ENCODE peak calls at places on chromosomes 4 and X, in seven cellular contexts. One of them, this sample, is unnamed.

GRCh38 chrX:66914082-66914481 is 275.2 kb upstream of the EDA2R start:
- DNase-seq in aorta: no peak
- DNase-seq in heart left ventricle: no peak
- DNase-seq in lower lobe of right lung: no peak
- DNase-seq in lung: peak; percentile 48
- DNase-seq in CD4-positive, alpha-beta memory T cell: no peak
- DNase-seq in CD8-positive, alpha-beta memory T cell: no peak
- DNase-seq in this sample: peak; percentile 22

GRCh38 chrX:22616867-22617266 is 344.2 kb downstream of the CBLL2 start:
- DNase-seq in aorta: no peak
- DNase-seq in heart left ventricle: no peak
- DNase-seq in lower lobe of right lung: no peak
- DNase-seq in lung: no peak
- DNase-seq in CD4-positive, alpha-beta memory T cell: no peak
- DNase-seq in CD8-positive, alpha-beta memory T cell: no peak
- DNase-seq in this sample: no peak

GRCh38 chr4:150248181-150248580 is 169.9 kb downstream of the DCLK2 start:
- DNase-seq in aorta: no peak
- DNase-seq in heart left ventricle: no peak
- DNase-seq in lower lobe of right lung: no peak
- DNase-seq in lung: no peak
- DNase-seq in CD4-positive, alpha-beta memory T cell: no peak
- DNase-seq in CD8-positive, alpha-beta memory T cell: no peak
- DNase-seq in this sample: no peak

GRCh38 chr4:44927361-44928061 is 201.2 kb upstream of the GNPDA2 start:
- DNase-seq in aorta: no peak
- DNase-seq in heart left ventricle: no peak
- DNase-seq in lower lobe of right lung: no peak
- DNase-seq in lung: no peak
- DNase-seq in CD4-positive, alpha-beta memory T cell: no peak
- DNase-seq in CD8-positive, alpha-beta memory T cell: no peak
- DNase-seq in this sample: no peak

GRCh38 chrX:128862557-128862956 is 660.7 kb downstream of the SMARCA1 start:
- DNase-seq in aorta: no peak
- DNase-seq in heart left ventricle: no peak
- DNase-seq in lower lobe of right lung: no peak
- DNase-seq in lung: no peak
- DNase-seq in CD4-positive, alpha-beta memory T cell: no peak
- DNase-seq in CD8-positive, alpha-beta memory T cell: no peak
- DNase-seq in this sample: no peak

GRCh38 chr4:48979897-48980579 is 6.0 kb upstream of the CWH43 start:
- DNase-seq in aorta: no peak
- DNase-seq in heart left ventricle: no peak
- DNase-seq in lower lobe of right lung: no peak
- DNase-seq in lung: no peak
- DNase-seq in CD4-positive, alpha-beta memory T cell: no peak
- DNase-seq in CD8-positive, alpha-beta memory T cell: no peak
- DNase-seq in this sample: no peak

GRCh38 chr4:21476753-21477152 is 471.8 kb downstream of the KCNIP4 start:
- DNase-seq in aorta: no peak
- DNase-seq in heart left ventricle: no peak
- DNase-seq in lower lobe of right lung: no peak
- DNase-seq in lung: no peak
- DNase-seq in CD4-positive, alpha-beta memory T cell: no peak
- DNase-seq in CD8-positive, alpha-beta memory T cell: no peak
- DNase-seq in this sample: no peak

GRCh38 chr4:76589402-76589801 is 154.4 kb downstream of the SHROOM3 start:
- DNase-seq in aorta: no peak
- DNase-seq in heart left ventricle: no peak
- DNase-seq in lower lobe of right lung: no peak
- DNase-seq in lung: peak; percentile 45
- DNase-seq in CD4-positive, alpha-beta memory T cell: no peak
- DNase-seq in CD8-positive, alpha-beta memory T cell: no peak
- DNase-seq in this sample: no peak

GRCh38 chr4:28490669-28491068 is 1630.0 kb downstream of the STIM2 start:
- DNase-seq in aorta: no peak
- DNase-seq in heart left ventricle: no peak
- DNase-seq in lower lobe of right lung: no peak
- DNase-seq in lung: no peak
- DNase-seq in CD4-positive, alpha-beta memory T cell: no peak
- DNase-seq in CD8-positive, alpha-beta memory T cell: no peak
- DNase-seq in this sample: no peak

GRCh38 chrX:139720979-139721378 is 13.0 kb upstream of the MCF2 start:
- DNase-seq in aorta: no peak
- DNase-seq in heart left ventricle: no peak
- DNase-seq in lower lobe of right lung: no peak
- DNase-seq in lung: no peak
- DNase-seq in CD4-positive, alpha-beta memory T cell: no peak
- DNase-seq in CD8-positive, alpha-beta memory T cell: no peak
- DNase-seq in this sample: no peak

GRCh38 chr4:122977103-122977502 is 54.7 kb upstream of the NUDT6 start:
- DNase-seq in aorta: no peak
- DNase-seq in heart left ventricle: no peak
- DNase-seq in lower lobe of right lung: no peak
- DNase-seq in lung: no peak
- DNase-seq in CD4-positive, alpha-beta memory T cell: no peak
- DNase-seq in CD8-positive, alpha-beta memory T cell: no peak
- DNase-seq in this sample: no peak

GRCh38 chr4:145736241-145736831 is 56.4 kb downstream of the C4orf51 start:
- DNase-seq in aorta: peak; percentile 81
- DNase-seq in heart left ventricle: peak; percentile 72
- DNase-seq in lower lobe of right lung: peak; percentile 63
- DNase-seq in lung: peak; percentile 76
- DNase-seq in CD4-positive, alpha-beta memory T cell: no peak
- DNase-seq in CD8-positive, alpha-beta memory T cell: no peak
- DNase-seq in this sample: peak; percentile 75

GRCh38 chrX:110733166-110733565 is 62.5 kb downstream of the CHRDL1 start:
- DNase-seq in aorta: no peak
- DNase-seq in heart left ventricle: no peak
- DNase-seq in lower lobe of right lung: no peak
- DNase-seq in lung: no peak
- DNase-seq in CD4-positive, alpha-beta memory T cell: no peak
- DNase-seq in CD8-positive, alpha-beta memory T cell: no peak
- DNase-seq in this sample: no peak

GRCh38 chr4:162163892-162164759 is at the start of gene FSTL5:
- DNase-seq in aorta: no peak
- DNase-seq in heart left ventricle: peak; percentile 9
- DNase-seq in lower lobe of right lung: peak; percentile 70
- DNase-seq in lung: peak; percentile 51
- DNase-seq in CD4-positive, alpha-beta memory T cell: no peak
- DNase-seq in CD8-positive, alpha-beta memory T cell: no peak
- DNase-seq in this sample: no peak

GRCh38 chrX:40446927-40447326 is 133.8 kb upstream of the ATP6AP2 start:
- DNase-seq in aorta: no peak
- DNase-seq in heart left ventricle: peak; percentile 10
- DNase-seq in lower lobe of right lung: no peak
- DNase-seq in lung: no peak
- DNase-seq in CD4-positive, alpha-beta memory T cell: no peak
- DNase-seq in CD8-positive, alpha-beta memory T cell: no peak
- DNase-seq in this sample: no peak

GRCh38 chrX:68992998-68993397 is 164.2 kb downstream of the EFNB1 start:
- DNase-seq in aorta: no peak
- DNase-seq in heart left ventricle: no peak
- DNase-seq in lower lobe of right lung: no peak
- DNase-seq in lung: no peak
- DNase-seq in CD4-positive, alpha-beta memory T cell: no peak
- DNase-seq in CD8-positive, alpha-beta memory T cell: no peak
- DNase-seq in this sample: no peak

GRCh38 chrX:40468033-40468979 is 112.5 kb upstream of the ATP6AP2 start:
- DNase-seq in aorta: peak; percentile 61
- DNase-seq in heart left ventricle: peak; percentile 37
- DNase-seq in lower lobe of right lung: peak; percentile 58
- DNase-seq in lung: peak; percentile 54
- DNase-seq in CD4-positive, alpha-beta memory T cell: peak; percentile 21
- DNase-seq in CD8-positive, alpha-beta memory T cell: no peak
- DNase-seq in this sample: peak; percentile 26

GRCh38 chrX:8724176-8724757 is 7.7 kb downstream of the ANOS1 start:
- DNase-seq in aorta: no peak
- DNase-seq in heart left ventricle: no peak
- DNase-seq in lower lobe of right lung: no peak
- DNase-seq in lung: no peak
- DNase-seq in CD4-positive, alpha-beta memory T cell: no peak
- DNase-seq in CD8-positive, alpha-beta memory T cell: no peak
- DNase-seq in this sample: no peak

GRCh38 chr4:5632043-5632440 is 76.3 kb downstream of the EVC2 start:
- DNase-seq in aorta: no peak
- DNase-seq in heart left ventricle: no peak
- DNase-seq in lower lobe of right lung: no peak
- DNase-seq in lung: no peak
- DNase-seq in CD4-positive, alpha-beta memory T cell: no peak
- DNase-seq in CD8-positive, alpha-beta memory T cell: no peak
- DNase-seq in this sample: no peak

GRCh38 chrX:25858273-25858880 is 279.8 kb upstream of the MAGEB18 start:
- DNase-seq in aorta: no peak
- DNase-seq in heart left ventricle: no peak
- DNase-seq in lower lobe of right lung: no peak
- DNase-seq in lung: no peak
- DNase-seq in CD4-positive, alpha-beta memory T cell: no peak
- DNase-seq in CD8-positive, alpha-beta memory T cell: no peak
- DNase-seq in this sample: no peak

GRCh38 chr4:168891086-168891485 is 119.0 kb downstream of the CBR4 start:
- DNase-seq in aorta: no peak
- DNase-seq in heart left ventricle: no peak
- DNase-seq in lower lobe of right lung: no peak
- DNase-seq in lung: no peak
- DNase-seq in CD4-positive, alpha-beta memory T cell: no peak
- DNase-seq in CD8-positive, alpha-beta memory T cell: no peak
- DNase-seq in this sample: no peak

GRCh38 chr4:40842318-40842717 is 92.6 kb downstream of the NSUN7 start:
- DNase-seq in aorta: no peak
- DNase-seq in heart left ventricle: no peak
- DNase-seq in lower lobe of right lung: no peak
- DNase-seq in lung: no peak
- DNase-seq in CD4-positive, alpha-beta memory T cell: no peak
- DNase-seq in CD8-positive, alpha-beta memory T cell: no peak
- DNase-seq in this sample: no peak

GRCh38 chr4:41363384-41363981 is 106.8 kb downstream of the UCHL1 start:
- DNase-seq in aorta: peak; percentile 77
- DNase-seq in heart left ventricle: peak; percentile 60
- DNase-seq in lower lobe of right lung: no peak
- DNase-seq in lung: peak; percentile 44
- DNase-seq in CD4-positive, alpha-beta memory T cell: no peak
- DNase-seq in CD8-positive, alpha-beta memory T cell: no peak
- DNase-seq in this sample: no peak

GRCh38 chrX:15853586-15854079 is 980 bp downstream of the AP1S2 start:
- DNase-seq in aorta: no peak
- DNase-seq in heart left ventricle: no peak
- DNase-seq in lower lobe of right lung: no peak
- DNase-seq in lung: no peak
- DNase-seq in CD4-positive, alpha-beta memory T cell: no peak
- DNase-seq in CD8-positive, alpha-beta memory T cell: no peak
- DNase-seq in this sample: no peak
- H3K4me3 ChIP-seq in aorta: peak overlapping the region; percentile 98
- H3K4me3 ChIP-seq in heart left ventricle: peak overlapping the region; percentile 65
- H3K4me3 ChIP-seq in lower lobe of right lung: peak overlapping the region; percentile 65
- H3K4me3 ChIP-seq in lung: peak overlapping the region; percentile 76
- H3K4me3 ChIP-seq in CD4-positive, alpha-beta memory T cell: peak overlapping the region; percentile 60
- H3K4me3 ChIP-seq in CD8-positive, alpha-beta memory T cell: peak overlapping the region; percentile 61
- H3K4me3 ChIP-seq in this sample: peak overlapping the region; percentile 84

GRCh38 chr4:128527356-128527755 is 239.7 kb upstream of the PGRMC2 start:
- DNase-seq in aorta: no peak
- DNase-seq in heart left ventricle: no peak
- DNase-seq in lower lobe of right lung: no peak
- DNase-seq in lung: no peak
- DNase-seq in CD4-positive, alpha-beta memory T cell: no peak
- DNase-seq in CD8-positive, alpha-beta memory T cell: no peak
- DNase-seq in this sample: no peak

GRCh38 chr4:128528793-128529553 is 241.4 kb upstream of the PGRMC2 start:
- DNase-seq in aorta: no peak
- DNase-seq in heart left ventricle: peak; percentile 32
- DNase-seq in lower lobe of right lung: no peak
- DNase-seq in lung: peak; percentile 48
- DNase-seq in CD4-positive, alpha-beta memory T cell: no peak
- DNase-seq in CD8-positive, alpha-beta memory T cell: no peak
- DNase-seq in this sample: no peak

GRCh38 chr4:128525939-128526630 is 238.5 kb upstream of the PGRMC2 start:
- DNase-seq in aorta: no peak
- DNase-seq in heart left ventricle: no peak
- DNase-seq in lower lobe of right lung: no peak
- DNase-seq in lung: no peak
- DNase-seq in CD4-positive, alpha-beta memory T cell: no peak
- DNase-seq in CD8-positive, alpha-beta memory T cell: no peak
- DNase-seq in this sample: no peak

GRCh38 chr4:128525387-128525786 is 237.8 kb upstream of the PGRMC2 start:
- DNase-seq in aorta: no peak
- DNase-seq in heart left ventricle: no peak
- DNase-seq in lower lobe of right lung: no peak
- DNase-seq in lung: no peak
- DNase-seq in CD4-positive, alpha-beta memory T cell: no peak
- DNase-seq in CD8-positive, alpha-beta memory T cell: no peak
- DNase-seq in this sample: no peak

DNA sequence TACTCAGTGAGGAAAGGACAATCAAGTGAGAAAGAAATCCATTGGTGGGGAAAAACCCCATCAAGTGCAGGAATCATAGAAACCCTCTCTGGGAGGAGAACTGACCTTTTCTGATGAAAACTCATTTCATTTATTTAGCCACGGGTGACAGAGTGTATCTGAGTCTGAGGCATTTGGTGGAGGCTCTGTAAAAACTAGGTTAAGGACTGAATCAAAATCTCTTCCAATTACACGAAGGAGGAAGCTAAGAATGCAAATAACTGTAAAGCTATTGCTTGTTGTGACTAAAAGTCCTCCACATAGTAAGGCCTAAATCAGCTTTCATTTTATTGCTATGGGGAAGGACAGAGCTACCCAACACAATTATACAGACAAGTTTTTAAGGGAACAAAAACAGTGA is 240.6 kb upstream of the PGRMC2 start:
- DNase-seq in aorta: no peak
- DNase-seq in heart left ventricle: no peak
- DNase-seq in lower lobe of right lung: no peak
- DNase-seq in lung: no peak
- DNase-seq in CD4-positive, alpha-beta memory T cell: no peak
- DNase-seq in CD8-positive, alpha-beta memory T cell: no peak
- DNase-seq in this sample: no peak
- H3K4me1 ChIP-seq in aorta: peaks cover 3% of the 10 kb centered on the region
- H3K4me1 ChIP-seq in heart left ventricle: peaks cover 33% of the 10 kb centered on the region
- H3K4me1 ChIP-seq in lower lobe of right lung: peaks cover 18% of the 10 kb centered on the region
- H3K4me1 ChIP-seq in lung: peaks cover 9% of the 10 kb centered on the region
- H3K4me1 ChIP-seq in CD4-positive, alpha-beta memory T cell: no peaks in the 10 kb centered on the region
- H3K4me1 ChIP-seq in CD8-positive, alpha-beta memory T cell: no peaks in the 10 kb centered on the region
- H3K4me1 ChIP-seq in this sample: no peaks in the 10 kb centered on the region

DNA sequence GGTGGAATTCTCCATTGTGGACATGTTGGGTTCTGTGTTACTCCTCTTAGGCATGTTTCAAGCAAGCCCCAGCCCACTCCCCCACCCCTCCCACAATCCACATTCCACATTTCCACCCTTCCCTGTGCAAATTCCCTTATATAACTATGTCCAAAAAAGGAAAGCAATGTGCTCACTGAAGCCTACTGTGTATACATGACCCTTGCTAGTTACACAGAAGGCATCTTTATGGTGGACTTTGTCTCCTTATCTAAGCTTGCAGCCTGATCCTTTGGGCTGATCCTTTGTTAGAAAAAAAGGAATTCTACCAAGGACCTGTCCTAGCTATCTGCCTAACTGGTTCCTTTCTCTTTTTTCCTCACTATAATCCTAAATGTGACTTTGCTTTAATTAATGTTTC is 796.8 kb downstream of the NLGN4X start:
- DNase-seq in aorta: no peak
- DNase-seq in heart left ventricle: no peak
- DNase-seq in lower lobe of right lung: no peak
- DNase-seq in lung: no peak
- DNase-seq in CD4-positive, alpha-beta memory T cell: no peak
- DNase-seq in CD8-positive, alpha-beta memory T cell: no peak
- DNase-seq in this sample: no peak
- H3K4me3 ChIP-seq in aorta: no peak overlapping the region
- H3K4me3 ChIP-seq in heart left ventricle: no peak overlapping the region
- H3K4me3 ChIP-seq in lower lobe of right lung: no peak overlapping the region
- H3K4me3 ChIP-seq in lung: no peak overlapping the region
- H3K4me3 ChIP-seq in CD4-positive, alpha-beta memory T cell: no peak overlapping the region
- H3K4me3 ChIP-seq in CD8-positive, alpha-beta memory T cell: no peak overlapping the region
- H3K4me3 ChIP-seq in this sample: no peak overlapping the region

GRCh38 chrX:13933851-13934250 is 95.8 kb downstream of the GEMIN8 start:
- DNase-seq in aorta: no peak
- DNase-seq in heart left ventricle: no peak
- DNase-seq in lower lobe of right lung: no peak
- DNase-seq in lung: no peak
- DNase-seq in CD4-positive, alpha-beta memory T cell: no peak
- DNase-seq in CD8-positive, alpha-beta memory T cell: no peak
- DNase-seq in this sample: no peak
- H3K4me1 ChIP-seq in aorta: no peaks in the 10 kb centered on the region
- H3K4me1 ChIP-seq in heart left ventricle: no peaks in the 10 kb centered on the region
- H3K4me1 ChIP-seq in lower lobe of right lung: no peaks in the 10 kb centered on the region
- H3K4me1 ChIP-seq in lung: no peaks in the 10 kb centered on the region
- H3K4me1 ChIP-seq in CD4-positive, alpha-beta memory T cell: no peaks in the 10 kb centered on the region
- H3K4me1 ChIP-seq in CD8-positive, alpha-beta memory T cell: no peaks in the 10 kb centered on the region
- H3K4me1 ChIP-seq in this sample: no peaks in the 10 kb centered on the region

This sample was measured in uterus.